ENCODE peak calls at places on chromosomes 6 and 20, in five cellular contexts. N is OCI-LY7, H is pancreas, T is left lung, A is psoas muscle. R is an unnamed sample.

GRCh38 chr20:32036716-32037355 is 15.2 kb upstream of the HCK start:
- DNase-seq in N (peak), A (no peak), T (peak), H (no peak), R (peak)

GRCh38 chr20:8951136-8951535 is 117.8 kb upstream of the PLCB4 start:
- DNase-seq in A (no peak), H (no peak), T (no peak), N (no peak), R (no peak)

GRCh38 chr6:12114055-12114503 is 102.0 kb downstream of the HIVEP1 start:
- DNase-seq in N (no peak), H (no peak), A (no peak), T (no peak), R (no peak)

GRCh38 chr6:157944983-157945931 is 36.4 kb upstream of the SYNJ2 start:
- DNase-seq in T (no peak), N (no peak), A (no peak), H (no peak), R (no peak)

GRCh38 chr6:5466459-5466858 is 205.1 kb downstream of the FARS2 start:
- DNase-seq in N (no peak), H (no peak), A (no peak), T (no peak), R (peak)

GRCh38 chr6:30844118-30844535 is 40.2 kb upstream of the DDR1 start:
- DNase-seq in A (no peak), T (no peak), H (no peak), N (no peak), R (peak)

GRCh38 chr6:123009101-123009500 is 13.1 kb downstream of the CLVS2 start:
- DNase-seq in N (no peak), H (no peak), T (no peak), A (no peak), R (no peak)

GRCh38 chr6:4941782-4942672 is 61.8 kb downstream of the RPP40 start:
- DNase-seq in H (no peak), T (no peak), A (no peak), N (no peak), R (peak)

GRCh38 chr6:131657630-131658111 is 20.6 kb downstream of the ENPP3 start:
- DNase-seq in H (no peak), A (no peak), N (no peak), T (no peak), R (peak)

GRCh38 chr6:164286021-164286420 is 871.5 kb downstream of the QKI start:
- DNase-seq in A (no peak), H (no peak), N (no peak), T (no peak), R (no peak)

GRCh38 chr6:683742-684440 is 9.0 kb downstream of the EXOC2 start:
- DNase-seq in H (no peak), N (no peak), T (no peak), A (no peak), R (peak)

GRCh38 chr20:12237772-12238171 is 320.1 kb downstream of the BTBD3 start:
- DNase-seq in T (no peak), A (no peak), H (no peak), N (no peak), R (peak)

GRCh38 chr6:89346433-89346832 is 6.1 kb downstream of the UBE2J1 start:
- DNase-seq in N (no peak), A (no peak), T (no peak), H (no peak), R (no peak)

GRCh38 chr6:135054238-135054574 is 416 bp downstream of the HBS1L start:
- DNase-seq in T (no peak), A (no peak), N (peak), H (no peak), R (no peak)

GRCh38 chr6:75147512-75147911 is 58.3 kb downstream of the COL12A1 start:
- DNase-seq in N (no peak), H (no peak), T (no peak), A (no peak), R (peak)

GRCh38 chr6:7124631-7125030 is 16.9 kb downstream of the RREB1 start:
- DNase-seq in T (no peak), H (no peak), A (no peak), N (no peak), R (no peak)

GRCh38 chr6:162119349-162119748 is 608.2 kb downstream of the PRKN start:
- DNase-seq in T (no peak), N (no peak), A (no peak), H (no peak), R (peak)

GRCh38 chr20:1761116-1761515 is 103.5 kb upstream of the SIRPG start:
- DNase-seq in N (no peak), H (no peak), T (no peak), A (no peak), R (peak)

GRCh38 chr6:160362556-160362955 is 14.4 kb downstream of the SLC22A3 start:
- DNase-seq in N (no peak), T (peak), H (no peak), A (no peak), R (no peak)

GRCh38 chr20:48131581-48131980 is 346.3 kb upstream of the SULF2 start:
- DNase-seq in H (no peak), N (no peak), T (no peak), A (no peak), R (peak)

GRCh38 chr6:31010393-31011060 is at the start of gene MUC22:
- DNase-seq in N (no peak), A (no peak), T (no peak), H (no peak), R (peak)

GRCh38 chr6:10250655-10251220 is 164.1 kb downstream of the TFAP2A start:
- DNase-seq in A (no peak), T (no peak), H (no peak), N (no peak), R (no peak)

GRCh38 chr20:38181971-38182370 is 16.9 kb upstream of the TGM2 start:
- DNase-seq in T (no peak), N (no peak), A (no peak), H (no peak), R (no peak)

GRCh38 chr20:44209691-44210421 is 715 bp downstream of the OSER1 start:
- DNase-seq in A (no peak), N (peak), H (no peak), T (no peak), R (peak)

GRCh38 chr20:44206132-44206531 is 4.4 kb downstream of the OSER1 start:
- DNase-seq in H (no peak), T (no peak), A (no peak), N (no peak), R (no peak)

GRCh38 chr20:44207066-44207723 is 3.4 kb downstream of the OSER1 start:
- DNase-seq in T (no peak), N (no peak), A (no peak), H (no peak), R (no peak)

GRCh38 chr20:44208770-44209169 is 1.8 kb downstream of the OSER1 start:
- DNase-seq in H (no peak), N (no peak), T (no peak), A (no peak), R (peak)

GRCh38 chr20:44208165-44208564 is 2.4 kb downstream of the OSER1 start:
- DNase-seq in N (peak), H (no peak), A (no peak), T (no peak), R (no peak)
- H3K4me3 ChIP-seq in N (peak), H (no peak), A (peak), T (peak), R (peak)

GRCh38 chr6:124389127-124389526 is 573.1 kb upstream of the RNF217 start:
- DNase-seq in T (no peak), N (no peak), A (no peak), H (no peak), R (no peak)
- TF ChIP-seq CTCF in T (no peak), N (no peak), A (no peak), H (no peak), R (no peak)

GRCh38 chr6:156791261-156791850 is 14.2 kb downstream of the ARID1B start:
- DNase-seq in H (peak), T (no peak), N (peak), A (no peak), R (peak)
- H3K4me3 ChIP-seq in H (no peak), T (no peak), N (peak), A (peak), R (no peak)

DNA sequence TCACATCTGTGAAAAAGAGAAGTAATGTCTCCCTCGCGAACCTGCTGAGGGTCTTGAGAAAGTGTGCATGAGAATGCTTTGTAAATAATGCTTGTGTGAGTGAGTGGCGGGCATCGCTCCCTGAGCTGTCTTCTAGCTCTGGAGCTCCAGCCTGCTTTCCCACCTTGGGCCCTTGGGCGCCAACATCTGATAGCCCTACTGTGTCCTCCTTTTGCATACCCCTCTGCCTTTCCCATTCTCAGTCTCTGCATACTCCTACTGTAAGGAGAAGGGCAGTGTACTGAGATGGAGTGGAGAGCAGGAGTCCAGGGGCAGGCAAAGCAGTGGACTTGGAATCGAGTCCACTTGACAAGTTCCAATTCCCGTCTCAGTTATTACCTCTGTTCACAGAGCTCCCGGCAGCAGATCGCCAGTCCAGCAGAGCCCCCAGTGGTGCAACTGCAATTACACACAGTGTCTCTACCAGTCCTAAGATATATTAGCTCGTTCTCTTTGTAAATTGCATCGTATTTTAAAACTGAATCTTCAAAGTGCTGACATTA is 855 bp upstream of the NCR2 start:
- DNase-seq in A (no peak), N (peak), T (no peak), H (no peak), R (no peak)
- TF ChIP-seq CTCF in A (no peak), N (peak), T (no peak), H (no peak), R (peak)

GRCh38 chr6:85612690-85613474 is 19.2 kb upstream of the SNX14 start:
- DNase-seq in H (no peak), A (no peak), T (no peak), N (no peak), R (no peak)

GRCh38 chr6:85614780-85615179 is 21.1 kb upstream of the SNX14 start:
- DNase-seq in T (peak), N (no peak), A (no peak), H (no peak), R (no peak)

DNA sequence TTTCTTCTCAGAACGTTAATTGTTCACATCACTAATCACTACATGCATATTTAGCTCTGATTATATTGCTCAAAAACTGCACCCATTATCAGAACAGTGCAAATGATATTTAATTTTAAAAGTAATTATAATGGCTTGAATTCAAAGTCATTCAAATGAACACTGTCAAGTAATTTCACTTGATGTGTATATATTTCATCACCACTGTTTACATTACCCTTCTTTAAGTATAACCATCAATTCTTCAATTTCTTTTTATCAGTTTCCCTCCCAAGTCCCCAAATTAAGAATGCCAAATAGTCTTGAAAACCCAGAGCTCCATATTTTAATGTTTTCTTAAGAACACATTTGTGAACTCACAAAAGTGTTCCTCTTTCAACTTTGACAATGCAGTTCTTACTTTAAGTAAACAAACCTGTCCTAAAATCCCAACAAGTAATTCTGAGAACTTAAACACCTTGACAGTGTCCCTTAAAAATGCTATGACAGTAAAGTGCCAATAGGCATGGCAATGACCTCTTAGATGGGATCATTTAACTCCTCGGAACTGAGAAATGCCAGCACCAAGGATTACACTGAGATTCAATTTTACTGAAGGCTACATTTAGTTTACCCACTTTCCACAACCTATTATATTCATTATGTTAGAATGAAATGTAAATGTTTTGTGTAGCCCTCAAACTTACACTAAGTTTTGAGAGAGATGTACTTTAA is 16.7 kb upstream of the SNX14 start:
- DNase-seq in N (no peak), A (no peak), T (no peak), H (no peak), R (no peak)
- H3K4me3 ChIP-seq in N (no peak), A (no peak), T (no peak), H (no peak), R (no peak)

GRCh38 chr6:116611020-116611419 is 5.3 kb upstream of the RSPH4A start:
- DNase-seq in N (no peak), A (no peak), H (no peak), T (no peak), R (no peak)

GRCh38 chr6:116616757-116617093 is 446 bp downstream of the RSPH4A start:
- DNase-seq in N (no peak), H (no peak), A (peak), T (no peak), R (peak)

GRCh38 chr6:116615937-116616756 is at the start of gene RSPH4A:
- DNase-seq in A (peak), N (peak), T (peak), H (peak), R (peak)
- TF ChIP-seq CTCF in A (no peak), N (no peak), T (no peak), H (no peak), R (peak)

GRCh38 chr6:81937296-81937937 is 184.9 kb upstream of the TENT5A start:
- DNase-seq in N (no peak), T (no peak), H (no peak), A (no peak), R (peak)
- H3K4me3 ChIP-seq in N (no peak), T (no peak), H (peak), A (no peak), R (no peak)

R was measured in AG10803.